ENCODE peak calls at places on chromosomes 4 and X, in nine cellular contexts. M, C, T, D, F, K, R, W and O are unnamed samples.

GRCh38 chrX:29295987-29296680 is 708.9 kb downstream of the IL1RAPL1 start:
- DNase-seq in M (peak; percentile 59), C (no peak), T (no peak), D (no peak), F (no peak), K (peak; percentile 4), R (peak; percentile 49), W (no peak), O (no peak)

GRCh38 chrX:11365426-11365825 is 72.2 kb downstream of the AMELX start:
- DNase-seq in M (no peak), C (no peak), T (no peak), D (no peak), F (no peak), K (no peak), R (no peak), W (no peak), O (no peak)

GRCh38 chr4:38782452-38783108 is at the start of gene TLR10:
- DNase-seq in M (peak; percentile 73), C (peak; percentile 22), T (peak; percentile 35), D (no peak), F (no peak), K (no peak), R (peak; percentile 48), W (no peak), O (peak; percentile 49)

GRCh38 chrX:136304493-136304892 is 3.7 kb downstream of the ADGRG4 start:
- DNase-seq in M (peak; percentile 1), C (no peak), T (no peak), D (no peak), F (no peak), K (no peak), R (no peak), W (no peak), O (no peak)

GRCh38 chr4:139817657-139818452 is 152.2 kb downstream of the MGST2 start:
- DNase-seq in M (no peak), C (no peak), T (no peak), D (no peak), F (no peak), K (no peak), R (no peak), W (no peak), O (no peak)

GRCh38 chr4:105715692-105716278 is 7.2 kb downstream of the GSTCD start:
- DNase-seq in M (peak; percentile 68), C (no peak), T (peak; percentile 18), D (no peak), F (no peak), K (no peak), R (peak; percentile 56), W (no peak), O (no peak)

GRCh38 chrX:131068945-131069719 is 11.0 kb downstream of the ARHGAP36 start:
- DNase-seq in M (peak; percentile 5), C (no peak), T (no peak), D (no peak), F (no peak), K (no peak), R (no peak), W (no peak), O (no peak)

GRCh38 chrX:9471571-9471985 is 6.7 kb downstream of the TBL1X start:
- DNase-seq in M (no peak), C (no peak), T (no peak), D (no peak), F (no peak), K (no peak), R (no peak), W (no peak), O (no peak)

GRCh38 chr4:24330198-24330972 is 254.0 kb downstream of the DHX15 start:
- DNase-seq in M (peak; percentile 52), C (no peak), T (no peak), D (no peak), F (no peak), K (peak; percentile 3), R (no peak), W (no peak), O (no peak)

GRCh38 chr4:2767705-2768074 is 11.6 kb upstream of the TNIP2 start:
- DNase-seq in M (no peak), C (no peak), T (no peak), D (no peak), F (no peak), K (no peak), R (no peak), W (no peak), O (no peak)

GRCh38 chrX:57121162-57121741 is at the start of gene SPIN2B:
- DNase-seq in M (peak; percentile 76), C (peak; percentile 52), T (peak; percentile 71), D (peak; percentile 90), F (peak; percentile 9), K (peak; percentile 24), R (peak; percentile 76), W (peak; percentile 9), O (peak; percentile 87)

GRCh38 chrX:48934581-48935331 is 15.9 kb upstream of the PIM2 start:
- DNase-seq in M (no peak), C (no peak), T (peak; percentile 75), D (no peak), F (no peak), K (no peak), R (no peak), W (no peak), O (no peak)

GRCh38 chr4:62191446-62191845 is 991.3 kb downstream of the ADGRL3 start:
- DNase-seq in M (no peak), C (no peak), T (no peak), D (no peak), F (no peak), K (no peak), R (no peak), W (no peak), O (no peak)

GRCh38 chr4:99540287-99540939 is 23.4 kb downstream of the TRMT10A start:
- DNase-seq in M (no peak), C (no peak), T (no peak), D (no peak), F (no peak), K (no peak), R (no peak), W (no peak), O (no peak)

GRCh38 chr4:152100378-152101201 is 339.8 kb upstream of the GATB start:
- DNase-seq in M (no peak), C (peak; percentile 80), T (peak; percentile 91), D (no peak), F (no peak), K (no peak), R (no peak), W (no peak), O (peak; percentile 91)

GRCh38 chrX:15816886-15817285 is 26.6 kb downstream of the ZRSR2 start:
- DNase-seq in M (no peak), C (no peak), T (peak; percentile 54), D (no peak), F (no peak), K (no peak), R (peak; percentile 27), W (no peak), O (peak; percentile 81)

GRCh38 chr4:98466868-98467599 is 191.4 kb downstream of the TSPAN5 start:
- DNase-seq in M (peak; percentile 51), C (no peak), T (no peak), D (no peak), F (no peak), K (no peak), R (no peak), W (no peak), O (no peak)

GRCh38 chr4:151629097-151629783 is 131.6 kb downstream of the GATB start:
- DNase-seq in M (no peak), C (no peak), T (no peak), D (no peak), F (no peak), K (no peak), R (no peak), W (no peak), O (no peak)

GRCh38 chrX:114906978-114907510 is 110.4 kb downstream of the IL13RA2 start:
- DNase-seq in M (no peak), C (no peak), T (no peak), D (no peak), F (no peak), K (no peak), R (no peak), W (no peak), O (no peak)

GRCh38 chrX:20060961-20061868 is 55.5 kb downstream of the MAP7D2 start:
- DNase-seq in M (no peak), C (no peak), T (no peak), D (no peak), F (no peak), K (no peak), R (no peak), W (no peak), O (peak; percentile 88)

GRCh38 chr4:40453912-40454311 is 118.8 kb downstream of the CHRNA9 start:
- DNase-seq in M (no peak), C (no peak), T (no peak), D (no peak), F (no peak), K (no peak), R (no peak), W (no peak), O (no peak)

GRCh38 chr4:6109842-6110560 is 90.3 kb downstream of the JAKMIP1 start:
- DNase-seq in M (no peak), C (no peak), T (no peak), D (no peak), F (no peak), K (no peak), R (no peak), W (no peak), O (no peak)

GRCh38 chrX:112424166-112424565 is 255.6 kb downstream of the LHFPL1 start:
- DNase-seq in M (no peak), C (no peak), T (no peak), D (no peak), F (no peak), K (no peak), R (no peak), W (no peak), O (no peak)